ENCODE peak calls at places on chromosome 18, in six cellular contexts. G is IMR-90, M is neuronal stem cell, W is H1, N is mesenchymal stem cell, C is trophoblast cell. T is an unnamed sample.

GRCh38 chr18:37261246-37261927 is 304.2 kb downstream of the CELF4 start:
- DNase-seq in G (no peak), M (no peak), W (no peak), N (no peak), C (peak; percentile 76), T (no peak)

GRCh38 chr18:59623456-59624383 is 73.5 kb downstream of the CCBE1 start:
- DNase-seq in G (peak; percentile 63), M (no peak), W (no peak), N (peak; percentile 6), C (no peak), T (no peak)

GRCh38 chr18:39591647-39592046 is 2026.0 kb upstream of the CELF4 start:
- DNase-seq in G (no peak), M (no peak), W (peak; percentile 61), N (no peak), C (no peak), T (peak; percentile 68)

GRCh38 chr18:2982452-2983172 is 30.3 kb downstream of the LPIN2 start:
- DNase-seq in G (no peak), M (no peak), W (no peak), N (peak; percentile 75), C (no peak), T (peak; percentile 44)

GRCh38 chr18:25503567-25504081 is 151.7 kb upstream of the ZNF521 start:
- DNase-seq in G (peak; percentile 87), M (peak; percentile 41), W (peak; percentile 9), N (peak; percentile 79), C (peak; percentile 26), T (peak; percentile 68)

GRCh38 chr18:13547347-13547746 is 179.0 kb downstream of the FAM210A start:
- DNase-seq in G (no peak), M (no peak), W (no peak), N (no peak), C (no peak), T (no peak)

GRCh38 chr18:35386600-35387366 is 9.6 kb upstream of the ZNF396 start:
- DNase-seq in G (peak; percentile 82), M (peak; percentile 72), W (peak; percentile 36), N (peak; percentile 82), C (peak; percentile 91), T (peak; percentile 93)

GRCh38 chr18:5456577-5457466 is 87.0 kb downstream of the EPB41L3 start:
- DNase-seq in G (peak; percentile 62), M (peak; percentile 32), W (no peak), N (no peak), C (peak; percentile 76), T (peak; percentile 81)

GRCh38 chr18:23422751-23423418 is 30.2 kb upstream of the RIOK3 start:
- DNase-seq in G (peak; percentile 16), M (no peak), W (no peak), N (peak; percentile 69), C (peak; percentile 99), T (no peak)

GRCh38 chr18:39561136-39561535 is 1995.5 kb upstream of the CELF4 start:
- DNase-seq in G (no peak), M (no peak), W (no peak), N (peak; percentile 67), C (no peak), T (no peak)

GRCh38 chr18:5294113-5294617 is 1.4 kb downstream of the ZBTB14 start:
- DNase-seq in G (peak; percentile 5), M (no peak), W (no peak), N (no peak), C (no peak), T (no peak)

GRCh38 chr18:21997207-21998143 is 171.9 kb upstream of the GATA6 start:
- DNase-seq in G (peak; percentile 42), M (peak; percentile 32), W (no peak), N (peak; percentile 63), C (peak; percentile 70), T (peak; percentile 79)

GRCh38 chr18:32010124-32010745 is 8.4 kb upstream of the RNF125 start:
- DNase-seq in G (no peak), M (no peak), W (peak; percentile 5), N (no peak), C (no peak), T (no peak)

GRCh38 chr18:8045160-8045885 is 478.2 kb downstream of the PTPRM start:
- DNase-seq in G (no peak), M (no peak), W (no peak), N (no peak), C (no peak), T (no peak)

GRCh38 chr18:73827801-73828200 is 319.8 kb downstream of the FBXO15 start:
- DNase-seq in G (peak; percentile 28), M (no peak), W (no peak), N (peak; percentile 10), C (peak; percentile 87), T (peak; percentile 1)

GRCh38 chr18:8507361-8507760 is 101.9 kb upstream of the RAB12 start:
- DNase-seq in G (peak; percentile 4), M (no peak), W (no peak), N (no peak), C (peak; percentile 3), T (peak; percentile 27)

GRCh38 chr18:42561521-42561920 is 554.0 kb downstream of the RIT2 start:
- DNase-seq in G (no peak), M (no peak), W (no peak), N (no peak), C (no peak), T (peak; percentile 80)

GRCh38 chr18:43034683-43035500 is 80.6 kb downstream of the RIT2 start:
- DNase-seq in G (no peak), M (no peak), W (peak; percentile 63), N (no peak), C (peak; percentile 93), T (peak; percentile 97)

GRCh38 chr18:12305930-12306629 is 2.0 kb upstream of the TUBB6 start:
- DNase-seq in G (peak; percentile 20), M (no peak), W (no peak), N (peak; percentile 57), C (no peak), T (peak; percentile 69)

GRCh38 chr18:11752116-11752911 is 63.2 kb downstream of the GNAL start:
- DNase-seq in G (peak; percentile 30), M (peak; percentile 41), W (no peak), N (peak; percentile 48), C (peak; percentile 60), T (peak; percentile 80)

GRCh38 chr18:23121133-23121532 is 14.2 kb upstream of the CABLES1 start:
- DNase-seq in G (no peak), M (no peak), W (no peak), N (no peak), C (no peak), T (no peak)

GRCh38 chr18:44060197-44060596 is 620.5 kb upstream of the SETBP1 start:
- DNase-seq in G (no peak), M (no peak), W (no peak), N (no peak), C (no peak), T (no peak)

GRCh38 chr18:34659579-34660517 is 50.2 kb upstream of the DTNA start:
- DNase-seq in G (peak; percentile 97), M (peak; percentile 57), W (peak; percentile 82), N (peak; percentile 97), C (peak; percentile 82), T (peak; percentile 98)

GRCh38 chr18:6868033-6868432 is 138.5 kb downstream of the ARHGAP28 start:
- DNase-seq in G (no peak), M (no peak), W (no peak), N (no peak), C (peak; percentile 52), T (no peak)

GRCh38 chr18:24995056-24995455 is 356.9 kb downstream of the ZNF521 start:
- DNase-seq in G (peak; percentile 83), M (no peak), W (no peak), N (no peak), C (no peak), T (no peak)

GRCh38 chr18:73414598-73414997 is 546.8 kb upstream of the NETO1 start:
- DNase-seq in G (peak; percentile 44), M (no peak), W (no peak), N (no peak), C (no peak), T (no peak)

DNA sequence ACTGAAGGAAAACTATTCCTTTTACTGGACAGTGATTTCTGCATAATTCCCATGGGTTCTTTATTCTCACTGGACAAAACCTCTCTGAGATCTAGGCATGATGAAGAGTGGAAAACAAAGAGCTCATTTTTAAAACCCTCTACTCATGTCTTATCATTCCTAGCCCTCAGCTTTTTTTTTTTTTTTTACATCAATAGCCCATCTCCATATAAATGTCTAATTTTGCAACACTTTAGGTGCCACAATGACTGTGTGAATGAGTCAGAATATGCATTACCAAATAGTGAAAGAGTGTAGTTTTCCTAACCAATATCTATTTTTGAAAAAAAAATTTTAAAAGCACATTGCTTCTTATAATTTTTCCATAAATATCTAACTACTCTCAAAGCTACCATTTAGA is 74.8 kb downstream of the TCF4 start:
- DNase-seq in G (no peak), M (no peak), W (no peak), N (peak; percentile 38), C (no peak), T (no peak)
- H3K36me3 ChIP-seq in G (peaks cover 2% of the 10 kb centered on the region), M (no peaks in the 10 kb centered on the region), W (no peaks in the 10 kb centered on the region), N (no peaks in the 10 kb centered on the region), C (no peaks in the 10 kb centered on the region), T (no peaks in the 10 kb centered on the region)

GRCh38 chr18:54531402-54532065 is 59.5 kb upstream of the DYNAP start:
- DNase-seq in G (no peak), M (no peak), W (peak; percentile 63), N (no peak), C (peak; percentile 6), T (peak; percentile 23)
- H3K4ac ChIP-seq in G (no peak overlapping the region), M (no peak overlapping the region), W (peak overlapping the region; percentile 74), N (no peak overlapping the region), C (no peak overlapping the region), T (no peak overlapping the region)

GRCh38 chr18:62550746-62551145 is 27.9 kb downstream of the ZCCHC2 start:
- DNase-seq in G (no peak), M (no peak), W (no peak), N (no peak), C (no peak), T (no peak)
- H3K36me3 ChIP-seq in G (peaks cover 13% of the 10 kb centered on the region), M (peaks cover 4% of the 10 kb centered on the region), W (no peaks in the 10 kb centered on the region), N (peaks cover 13% of the 10 kb centered on the region), C (peaks cover 11% of the 10 kb centered on the region), T (no peaks in the 10 kb centered on the region)

GRCh38 chr18:48264508-48264907 is 144.7 kb downstream of the ZBTB7C start:
- DNase-seq in G (no peak), M (no peak), W (no peak), N (no peak), C (no peak), T (peak; percentile 28)

GRCh38 chr18:48260237-48260636 is 148.9 kb downstream of the ZBTB7C start:
- DNase-seq in G (no peak), M (no peak), W (no peak), N (no peak), C (no peak), T (no peak)

GRCh38 chr18:48265328-48265727 is 143.9 kb downstream of the ZBTB7C start:
- DNase-seq in G (no peak), M (no peak), W (no peak), N (no peak), C (no peak), T (no peak)

GRCh38 chr18:48263421-48263820 is 145.8 kb downstream of the ZBTB7C start:
- DNase-seq in G (no peak), M (no peak), W (no peak), N (no peak), C (no peak), T (no peak)

DNA sequence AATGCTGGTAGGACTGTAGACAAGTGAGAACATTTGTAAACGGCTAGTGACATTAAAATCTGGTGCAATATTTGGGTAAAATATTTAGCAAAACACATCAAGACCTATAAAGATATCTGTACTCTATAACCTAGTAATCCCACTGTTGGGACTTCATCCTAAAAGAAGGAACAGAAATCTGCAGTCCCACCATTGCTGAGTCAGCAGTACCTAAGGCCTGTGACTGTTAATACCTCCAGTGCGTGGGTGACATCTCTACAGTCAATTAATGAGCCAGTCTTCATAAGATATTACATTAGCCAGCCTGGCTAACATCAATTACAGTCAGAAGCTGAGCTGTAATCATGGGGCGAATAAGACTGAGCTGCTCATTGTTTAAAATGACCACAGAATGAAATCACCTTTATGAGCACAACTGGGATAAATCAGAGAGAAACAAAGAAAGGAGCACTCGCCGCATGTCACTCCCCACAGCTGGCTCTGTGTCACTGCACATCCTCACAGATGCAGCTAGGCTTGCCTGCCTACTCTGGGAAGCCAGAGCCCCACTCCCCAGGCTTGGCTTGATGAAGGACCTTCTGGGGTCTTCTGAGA is 145.2 kb downstream of the ZBTB7C start:
- DNase-seq in G (no peak), M (no peak), W (no peak), N (no peak), C (no peak), T (no peak)
- H3K4ac ChIP-seq in G (no peak overlapping the region), M (no peak overlapping the region), W (no peak overlapping the region), N (no peak overlapping the region), C (no peak overlapping the region), T (no peak overlapping the region)

T was measured in mesendoderm.